ENCODE peak calls at places on chromosomes 3 and 15, in nine cellular contexts. One of them, this sample, is unnamed.
A peak's percentile ranks its signal among the peaks of the same experiment; 100 is the strongest.

GRCh38 chr15:77634266-77634962 is 1.7 kb upstream of the LINGO1 start:
- DNase-seq in HuH-7.5: peak; percentile 84
- DNase-seq in NCI-H1105: no peak
- DNase-seq in GF-D8: no peak
- DNase-seq in DMS79 treated with DMSO at 0.1 percent for 48 hours: no peak
- DNase-seq in HEK293T: peak; percentile 66
- DNase-seq in stimulated activated CD4-positive, alpha-beta T cell treated with anti-CD3 and anti-CD28 coated beads, TNF-alpha, amount 100 ng/mL, for 1 hour: peak; percentile 48
- DNase-seq in endodermal cell: peak; percentile 98
- DNase-seq in cardiac fibroblast: peak; percentile 63
- DNase-seq in this sample: peak; percentile 6

GRCh38 chr15:70062321-70062956 is 35.3 kb downstream of the TLE3 start:
- DNase-seq in HuH-7.5: no peak
- DNase-seq in NCI-H1105: peak; percentile 97
- DNase-seq in GF-D8: no peak
- DNase-seq in DMS79 treated with DMSO at 0.1 percent for 48 hours: peak; percentile 86
- DNase-seq in HEK293T: peak; percentile 72
- DNase-seq in stimulated activated CD4-positive, alpha-beta T cell treated with anti-CD3 and anti-CD28 coated beads, TNF-alpha, amount 100 ng/mL, for 1 hour: no peak
- DNase-seq in endodermal cell: no peak
- DNase-seq in cardiac fibroblast: peak; percentile 93
- DNase-seq in this sample: no peak

GRCh38 chr3:150227839-150228238 is 180.3 kb upstream of the TSC22D2 start:
- DNase-seq in HuH-7.5: no peak
- DNase-seq in NCI-H1105: peak; percentile 73
- DNase-seq in GF-D8: no peak
- DNase-seq in DMS79 treated with DMSO at 0.1 percent for 48 hours: no peak
- DNase-seq in HEK293T: peak; percentile 61
- DNase-seq in stimulated activated CD4-positive, alpha-beta T cell treated with anti-CD3 and anti-CD28 coated beads, TNF-alpha, amount 100 ng/mL, for 1 hour: no peak
- DNase-seq in endodermal cell: peak; percentile 96
- DNase-seq in cardiac fibroblast: peak; percentile 82
- DNase-seq in this sample: no peak

GRCh38 chr3:123693584-123693983 is 108.7 kb upstream of the HACD2 start:
- DNase-seq in HuH-7.5: no peak
- DNase-seq in NCI-H1105: no peak
- DNase-seq in GF-D8: no peak
- DNase-seq in DMS79 treated with DMSO at 0.1 percent for 48 hours: no peak
- DNase-seq in HEK293T: no peak
- DNase-seq in stimulated activated CD4-positive, alpha-beta T cell treated with anti-CD3 and anti-CD28 coated beads, TNF-alpha, amount 100 ng/mL, for 1 hour: no peak
- DNase-seq in endodermal cell: no peak
- DNase-seq in cardiac fibroblast: no peak
- DNase-seq in this sample: no peak

GRCh38 chr3:188239577-188239976 is 85.6 kb downstream of the LPP start:
- DNase-seq in HuH-7.5: no peak
- DNase-seq in NCI-H1105: no peak
- DNase-seq in GF-D8: no peak
- DNase-seq in DMS79 treated with DMSO at 0.1 percent for 48 hours: no peak
- DNase-seq in HEK293T: no peak
- DNase-seq in stimulated activated CD4-positive, alpha-beta T cell treated with anti-CD3 and anti-CD28 coated beads, TNF-alpha, amount 100 ng/mL, for 1 hour: no peak
- DNase-seq in endodermal cell: no peak
- DNase-seq in cardiac fibroblast: no peak
- DNase-seq in this sample: no peak

GRCh38 chr3:192188218-192188835 is 539.0 kb downstream of the FGF12 start:
- DNase-seq in HuH-7.5: peak; percentile 19
- DNase-seq in NCI-H1105: no peak
- DNase-seq in GF-D8: no peak
- DNase-seq in DMS79 treated with DMSO at 0.1 percent for 48 hours: no peak
- DNase-seq in HEK293T: peak; percentile 34
- DNase-seq in stimulated activated CD4-positive, alpha-beta T cell treated with anti-CD3 and anti-CD28 coated beads, TNF-alpha, amount 100 ng/mL, for 1 hour: peak; percentile 11
- DNase-seq in endodermal cell: peak; percentile 88
- DNase-seq in cardiac fibroblast: peak; percentile 57
- DNase-seq in this sample: no peak

GRCh38 chr3:161171639-161172552 is 49.2 kb upstream of the NMD3 start:
- DNase-seq in HuH-7.5: no peak
- DNase-seq in NCI-H1105: no peak
- DNase-seq in GF-D8: no peak
- DNase-seq in DMS79 treated with DMSO at 0.1 percent for 48 hours: peak; percentile 2
- DNase-seq in HEK293T: no peak
- DNase-seq in stimulated activated CD4-positive, alpha-beta T cell treated with anti-CD3 and anti-CD28 coated beads, TNF-alpha, amount 100 ng/mL, for 1 hour: no peak
- DNase-seq in endodermal cell: no peak
- DNase-seq in cardiac fibroblast: peak; percentile 39
- DNase-seq in this sample: no peak

GRCh38 chr3:178690571-178690970 is 154.3 kb downstream of the KCNMB2 start:
- DNase-seq in HuH-7.5: no peak
- DNase-seq in NCI-H1105: no peak
- DNase-seq in GF-D8: no peak
- DNase-seq in DMS79 treated with DMSO at 0.1 percent for 48 hours: no peak
- DNase-seq in HEK293T: no peak
- DNase-seq in stimulated activated CD4-positive, alpha-beta T cell treated with anti-CD3 and anti-CD28 coated beads, TNF-alpha, amount 100 ng/mL, for 1 hour: no peak
- DNase-seq in endodermal cell: no peak
- DNase-seq in cardiac fibroblast: no peak
- DNase-seq in this sample: no peak

GRCh38 chr3:30355622-30356021 is 250.8 kb upstream of the TGFBR2 start:
- DNase-seq in HuH-7.5: no peak
- DNase-seq in NCI-H1105: no peak
- DNase-seq in GF-D8: no peak
- DNase-seq in DMS79 treated with DMSO at 0.1 percent for 48 hours: peak; percentile 62
- DNase-seq in HEK293T: no peak
- DNase-seq in stimulated activated CD4-positive, alpha-beta T cell treated with anti-CD3 and anti-CD28 coated beads, TNF-alpha, amount 100 ng/mL, for 1 hour: no peak
- DNase-seq in endodermal cell: no peak
- DNase-seq in cardiac fibroblast: no peak
- DNase-seq in this sample: no peak

GRCh38 chr3:32000877-32001276 is 19.3 kb downstream of the ZNF860 start:
- DNase-seq in HuH-7.5: no peak
- DNase-seq in NCI-H1105: no peak
- DNase-seq in GF-D8: no peak
- DNase-seq in DMS79 treated with DMSO at 0.1 percent for 48 hours: no peak
- DNase-seq in HEK293T: no peak
- DNase-seq in stimulated activated CD4-positive, alpha-beta T cell treated with anti-CD3 and anti-CD28 coated beads, TNF-alpha, amount 100 ng/mL, for 1 hour: no peak
- DNase-seq in endodermal cell: peak; percentile 42
- DNase-seq in cardiac fibroblast: no peak
- DNase-seq in this sample: no peak

GRCh38 chr15:92268900-92269299 is 124.8 kb upstream of the ST8SIA2 start:
- DNase-seq in HuH-7.5: no peak
- DNase-seq in NCI-H1105: no peak
- DNase-seq in GF-D8: no peak
- DNase-seq in DMS79 treated with DMSO at 0.1 percent for 48 hours: no peak
- DNase-seq in HEK293T: no peak
- DNase-seq in stimulated activated CD4-positive, alpha-beta T cell treated with anti-CD3 and anti-CD28 coated beads, TNF-alpha, amount 100 ng/mL, for 1 hour: no peak
- DNase-seq in endodermal cell: peak; percentile 82
- DNase-seq in cardiac fibroblast: no peak
- DNase-seq in this sample: no peak

GRCh38 chr15:75232826-75233503 is 25.2 kb upstream of the GOLGA6C start:
- DNase-seq in HuH-7.5: no peak
- DNase-seq in NCI-H1105: no peak
- DNase-seq in GF-D8: no peak
- DNase-seq in DMS79 treated with DMSO at 0.1 percent for 48 hours: no peak
- DNase-seq in HEK293T: no peak
- DNase-seq in stimulated activated CD4-positive, alpha-beta T cell treated with anti-CD3 and anti-CD28 coated beads, TNF-alpha, amount 100 ng/mL, for 1 hour: no peak
- DNase-seq in endodermal cell: no peak
- DNase-seq in cardiac fibroblast: no peak
- DNase-seq in this sample: no peak

GRCh38 chr15:40594429-40594836 is 384 bp downstream of the KNL1 start:
- DNase-seq in HuH-7.5: peak; percentile 42
- DNase-seq in NCI-H1105: peak; percentile 45
- DNase-seq in GF-D8: peak; percentile 21
- DNase-seq in DMS79 treated with DMSO at 0.1 percent for 48 hours: peak; percentile 18
- DNase-seq in HEK293T: peak; percentile 46
- DNase-seq in stimulated activated CD4-positive, alpha-beta T cell treated with anti-CD3 and anti-CD28 coated beads, TNF-alpha, amount 100 ng/mL, for 1 hour: no peak
- DNase-seq in endodermal cell: no peak
- DNase-seq in cardiac fibroblast: peak; percentile 46
- DNase-seq in this sample: no peak

GRCh38 chr15:83474578-83474977 is 27.4 kb downstream of the SH3GL3 start:
- DNase-seq in HuH-7.5: no peak
- DNase-seq in NCI-H1105: no peak
- DNase-seq in GF-D8: no peak
- DNase-seq in DMS79 treated with DMSO at 0.1 percent for 48 hours: no peak
- DNase-seq in HEK293T: no peak
- DNase-seq in stimulated activated CD4-positive, alpha-beta T cell treated with anti-CD3 and anti-CD28 coated beads, TNF-alpha, amount 100 ng/mL, for 1 hour: no peak
- DNase-seq in endodermal cell: no peak
- DNase-seq in cardiac fibroblast: no peak
- DNase-seq in this sample: no peak

GRCh38 chr3:101632586-101632985 is 44.3 kb downstream of the ZBTB11 start:
- DNase-seq in HuH-7.5: no peak
- DNase-seq in NCI-H1105: no peak
- DNase-seq in GF-D8: no peak
- DNase-seq in DMS79 treated with DMSO at 0.1 percent for 48 hours: no peak
- DNase-seq in HEK293T: no peak
- DNase-seq in stimulated activated CD4-positive, alpha-beta T cell treated with anti-CD3 and anti-CD28 coated beads, TNF-alpha, amount 100 ng/mL, for 1 hour: no peak
- DNase-seq in endodermal cell: peak; percentile 34
- DNase-seq in cardiac fibroblast: no peak
- DNase-seq in this sample: no peak

GRCh38 chr3:61808526-61808925 is 247.2 kb downstream of the PTPRG start:
- DNase-seq in HuH-7.5: no peak
- DNase-seq in NCI-H1105: no peak
- DNase-seq in GF-D8: no peak
- DNase-seq in DMS79 treated with DMSO at 0.1 percent for 48 hours: no peak
- DNase-seq in HEK293T: no peak
- DNase-seq in stimulated activated CD4-positive, alpha-beta T cell treated with anti-CD3 and anti-CD28 coated beads, TNF-alpha, amount 100 ng/mL, for 1 hour: no peak
- DNase-seq in endodermal cell: no peak
- DNase-seq in cardiac fibroblast: peak; percentile 93
- DNase-seq in this sample: no peak

GRCh38 chr3:192897005-192897404 is 20.7 kb downstream of the MB21D2 start:
- DNase-seq in HuH-7.5: no peak
- DNase-seq in NCI-H1105: no peak
- DNase-seq in GF-D8: no peak
- DNase-seq in DMS79 treated with DMSO at 0.1 percent for 48 hours: no peak
- DNase-seq in HEK293T: no peak
- DNase-seq in stimulated activated CD4-positive, alpha-beta T cell treated with anti-CD3 and anti-CD28 coated beads, TNF-alpha, amount 100 ng/mL, for 1 hour: no peak
- DNase-seq in endodermal cell: no peak
- DNase-seq in cardiac fibroblast: no peak
- DNase-seq in this sample: no peak

GRCh38 chr15:91007266-91007665 is 12.9 kb upstream of the PRC1 start:
- DNase-seq in HuH-7.5: no peak
- DNase-seq in NCI-H1105: no peak
- DNase-seq in GF-D8: no peak
- DNase-seq in DMS79 treated with DMSO at 0.1 percent for 48 hours: no peak
- DNase-seq in HEK293T: no peak
- DNase-seq in stimulated activated CD4-positive, alpha-beta T cell treated with anti-CD3 and anti-CD28 coated beads, TNF-alpha, amount 100 ng/mL, for 1 hour: no peak
- DNase-seq in endodermal cell: no peak
- DNase-seq in cardiac fibroblast: no peak
- DNase-seq in this sample: no peak

GRCh38 chr3:62462097-62462789 is 88.9 kb upstream of the FEZF2 start:
- DNase-seq in HuH-7.5: no peak
- DNase-seq in NCI-H1105: no peak
- DNase-seq in GF-D8: no peak
- DNase-seq in DMS79 treated with DMSO at 0.1 percent for 48 hours: no peak
- DNase-seq in HEK293T: no peak
- DNase-seq in stimulated activated CD4-positive, alpha-beta T cell treated with anti-CD3 and anti-CD28 coated beads, TNF-alpha, amount 100 ng/mL, for 1 hour: no peak
- DNase-seq in endodermal cell: no peak
- DNase-seq in cardiac fibroblast: no peak
- DNase-seq in this sample: no peak

GRCh38 chr3:160684368-160684740 is 7.4 kb downstream of the ARL14 start:
- DNase-seq in HuH-7.5: no peak
- DNase-seq in NCI-H1105: no peak
- DNase-seq in GF-D8: no peak
- DNase-seq in DMS79 treated with DMSO at 0.1 percent for 48 hours: no peak
- DNase-seq in HEK293T: no peak
- DNase-seq in stimulated activated CD4-positive, alpha-beta T cell treated with anti-CD3 and anti-CD28 coated beads, TNF-alpha, amount 100 ng/mL, for 1 hour: no peak
- DNase-seq in endodermal cell: no peak
- DNase-seq in cardiac fibroblast: no peak
- DNase-seq in this sample: no peak

GRCh38 chr3:66411436-66411835 is 89.4 kb downstream of the LRIG1 start:
- DNase-seq in HuH-7.5: no peak
- DNase-seq in NCI-H1105: no peak
- DNase-seq in GF-D8: no peak
- DNase-seq in DMS79 treated with DMSO at 0.1 percent for 48 hours: no peak
- DNase-seq in HEK293T: no peak
- DNase-seq in stimulated activated CD4-positive, alpha-beta T cell treated with anti-CD3 and anti-CD28 coated beads, TNF-alpha, amount 100 ng/mL, for 1 hour: no peak
- DNase-seq in endodermal cell: peak; percentile 24
- DNase-seq in cardiac fibroblast: peak; percentile 20
- DNase-seq in this sample: no peak

GRCh38 chr15:93882779-93883178 is 348.6 kb upstream of the MCTP2 start:
- DNase-seq in HuH-7.5: no peak
- DNase-seq in NCI-H1105: no peak
- DNase-seq in GF-D8: no peak
- DNase-seq in DMS79 treated with DMSO at 0.1 percent for 48 hours: no peak
- DNase-seq in HEK293T: no peak
- DNase-seq in stimulated activated CD4-positive, alpha-beta T cell treated with anti-CD3 and anti-CD28 coated beads, TNF-alpha, amount 100 ng/mL, for 1 hour: no peak
- DNase-seq in endodermal cell: peak; percentile 55
- DNase-seq in cardiac fibroblast: no peak
- DNase-seq in this sample: no peak

GRCh38 chr3:156291269-156292123 is 171.1 kb downstream of the KCNAB1 start:
- DNase-seq in HuH-7.5: no peak
- DNase-seq in NCI-H1105: peak; percentile 47
- DNase-seq in GF-D8: no peak
- DNase-seq in DMS79 treated with DMSO at 0.1 percent for 48 hours: peak; percentile 56
- DNase-seq in HEK293T: no peak
- DNase-seq in stimulated activated CD4-positive, alpha-beta T cell treated with anti-CD3 and anti-CD28 coated beads, TNF-alpha, amount 100 ng/mL, for 1 hour: no peak
- DNase-seq in endodermal cell: peak; percentile 77
- DNase-seq in cardiac fibroblast: no peak
- DNase-seq in this sample: no peak

GRCh38 chr3:98209244-98209643 is 42.7 kb downstream of the OR5H15 start:
- DNase-seq in HuH-7.5: no peak
- DNase-seq in NCI-H1105: no peak
- DNase-seq in GF-D8: no peak
- DNase-seq in DMS79 treated with DMSO at 0.1 percent for 48 hours: no peak
- DNase-seq in HEK293T: no peak
- DNase-seq in stimulated activated CD4-positive, alpha-beta T cell treated with anti-CD3 and anti-CD28 coated beads, TNF-alpha, amount 100 ng/mL, for 1 hour: no peak
- DNase-seq in endodermal cell: no peak
- DNase-seq in cardiac fibroblast: no peak
- DNase-seq in this sample: no peak

GRCh38 chr3:86948840-86949239 is 42.1 kb downstream of the VGLL3 start:
- DNase-seq in HuH-7.5: no peak
- DNase-seq in NCI-H1105: no peak
- DNase-seq in GF-D8: no peak
- DNase-seq in DMS79 treated with DMSO at 0.1 percent for 48 hours: no peak
- DNase-seq in HEK293T: no peak
- DNase-seq in stimulated activated CD4-positive, alpha-beta T cell treated with anti-CD3 and anti-CD28 coated beads, TNF-alpha, amount 100 ng/mL, for 1 hour: no peak
- DNase-seq in endodermal cell: no peak
- DNase-seq in cardiac fibroblast: peak; percentile 62
- DNase-seq in this sample: no peak

This sample was measured in activated T-helper 1 cell treated with anti-CD3 and anti-CD28 coated beads, Interleukin-2, amount 50 U/mL, for 16 hours.